ENCODE peak calls at places on chromosomes 11 and 22, in nine cellular contexts. I is cardiac septum, B is HuH-7.5, X is DMS153, D is ELF-1, O is NCI-H1417, V is AG08396, Q is heart left ventricle, K is KG1. C is an unnamed sample.

GRCh38 chr11:14902650-14903350 is 10.8 kb upstream of the CYP2R1 start:
- DNase-seq in I (no peak), B (no peak), X (no peak), D (peak), O (no peak), V (peak), Q (no peak), K (no peak), C (no peak)

GRCh38 chr22:47204002-47204979 is 441.8 kb downstream of the TBC1D22A start:
- DNase-seq in I (peak), B (no peak), X (no peak), D (no peak), O (no peak), V (no peak), Q (no peak), K (no peak), C (no peak)

GRCh38 chr11:121650520-121651266 is 197.9 kb upstream of the SORL1-AS1 start:
- DNase-seq in I (no peak), B (no peak), X (no peak), D (no peak), O (no peak), V (no peak), Q (no peak), K (no peak), C (no peak)

GRCh38 chr11:30876656-30877371 is 290.7 kb upstream of the MPPED2 start:
- DNase-seq in I (no peak), B (no peak), X (no peak), D (no peak), O (no peak), V (no peak), Q (peak), K (no peak), C (no peak)

GRCh38 chr11:65542738-65543390 is 15.3 kb downstream of the LTBP3 start:
- DNase-seq in I (no peak), B (no peak), X (no peak), D (no peak), O (no peak), V (no peak), Q (no peak), K (no peak), C (no peak)

GRCh38 chr11:59207988-59208432 is 4.7 kb downstream of the MPEG1 start:
- DNase-seq in I (no peak), B (no peak), X (peak), D (peak), O (peak), V (peak), Q (peak), K (peak), C (peak)

GRCh38 chr22:23750744-23751440 is at the start of gene ZNF70:
- DNase-seq in I (peak), B (peak), X (peak), D (peak), O (peak), V (peak), Q (peak), K (peak), C (peak)

GRCh38 chr11:43923327-43924111 is 18.9 kb upstream of the C11orf96 start:
- DNase-seq in I (no peak), B (no peak), X (no peak), D (no peak), O (peak), V (peak), Q (peak), K (no peak), C (no peak)

GRCh38 chr11:7905961-7906429 is 25.1 kb downstream of the OR10A6 start:
- DNase-seq in I (no peak), B (no peak), X (no peak), D (peak), O (no peak), V (no peak), Q (no peak), K (no peak), C (no peak)

GRCh38 chr11:62383822-62384221 is 35.0 kb upstream of the SCGB1A1 start:
- DNase-seq in I (no peak), B (no peak), X (no peak), D (no peak), O (no peak), V (no peak), Q (no peak), K (no peak), C (no peak)

GRCh38 chr22:30373331-30374325 is 13.6 kb downstream of the RNF215 start:
- DNase-seq in I (no peak), B (no peak), X (no peak), D (no peak), O (no peak), V (no peak), Q (no peak), K (no peak), C (no peak)

GRCh38 chr22:46652930-46653331 is 32.7 kb downstream of the GRAMD4 start:
- DNase-seq in I (no peak), B (peak), X (peak), D (no peak), O (no peak), V (no peak), Q (no peak), K (no peak), C (no peak)

GRCh38 chr22:46779651-46780050 is 17.2 kb downstream of the TBC1D22A start:
- DNase-seq in I (peak), B (no peak), X (no peak), D (no peak), O (no peak), V (no peak), Q (no peak), K (no peak), C (no peak)

GRCh38 chr11:112345708-112346107 is 85.0 kb upstream of the PLET1 start:
- DNase-seq in I (peak), B (no peak), X (no peak), D (peak), O (peak), V (no peak), Q (no peak), K (no peak), C (peak)

GRCh38 chr11:107591098-107591445 is at the start of gene ELMOD1:
- DNase-seq in I (no peak), B (peak), X (no peak), D (peak), O (peak), V (peak), Q (peak), K (no peak), C (peak)

C was measured in HEK293T.